ENCODE peak calls at places on chromosomes 5 and 9, in five cellular contexts. Q, R, W, O and A are unnamed samples.

GRCh38 chr5:150101019-150101418 is 14.7 kb upstream of the CSF1R start:
- DNase-seq in Q (no peak), R (no peak), W (no peak), O (no peak), A (no peak)

GRCh38 chr5:133552925-133553525 is 59.3 kb downstream of the FSTL4 start:
- DNase-seq in Q (peak), R (peak), W (peak), O (peak), A (peak)

GRCh38 chr9:96201140-96201539 is 100.8 kb downstream of the HSD17B3 start:
- DNase-seq in Q (no peak), R (no peak), W (no peak), O (no peak), A (no peak)

GRCh38 chr5:1506242-1507015 is 17.3 kb downstream of the LPCAT1 start:
- DNase-seq in Q (no peak), R (peak), W (no peak), O (no peak), A (no peak)

GRCh38 chr5:14726066-14726838 is 61.7 kb downstream of the OTULIN start:
- DNase-seq in Q (peak), R (no peak), W (no peak), O (no peak), A (peak)

GRCh38 chr5:3100921-3101551 is 349.6 kb upstream of the IRX2 start:
- DNase-seq in Q (no peak), R (no peak), W (no peak), O (no peak), A (no peak)

GRCh38 chr5:40775846-40776657 is 20.3 kb upstream of the TTC33 start:
- DNase-seq in Q (no peak), R (no peak), W (no peak), O (no peak), A (no peak)

GRCh38 chr9:111572945-111573604 is 26.4 kb downstream of the PTGR1 start:
- DNase-seq in Q (peak), R (no peak), W (no peak), O (peak), A (peak)

GRCh38 chr5:122352331-122352730 is 40.3 kb downstream of the SNCAIP start:
- DNase-seq in Q (no peak), R (no peak), W (no peak), O (peak), A (no peak)

GRCh38 chr5:180006116-180006515 is 65.4 kb downstream of the RNF130 start:
- DNase-seq in Q (peak), R (no peak), W (no peak), O (no peak), A (no peak)

GRCh38 chr5:62126090-62126489 is 179.9 kb upstream of the KIF2A start:
- DNase-seq in Q (no peak), R (no peak), W (no peak), O (no peak), A (no peak)

GRCh38 chr9:7976167-7976755 is 176.7 kb upstream of the DMAC1 start:
- DNase-seq in Q (no peak), R (no peak), W (no peak), O (no peak), A (no peak)

GRCh38 chr9:111953444-111953843 is 56.8 kb downstream of the UGCG start:
- DNase-seq in Q (no peak), R (no peak), W (no peak), O (no peak), A (no peak)

GRCh38 chr5:124927735-124928134 is 181.3 kb upstream of the ZNF608 start:
- DNase-seq in Q (peak), R (no peak), W (no peak), O (peak), A (peak)

GRCh38 chr5:58452566-58453258 is 7.2 kb downstream of the PLK2 start:
- DNase-seq in Q (peak), R (no peak), W (no peak), O (no peak), A (no peak)

GRCh38 chr5:146306838-146307237 is 31.8 kb upstream of the POU4F3 start:
- DNase-seq in Q (no peak), R (no peak), W (no peak), O (no peak), A (no peak)

GRCh38 chr9:127426756-127427155 is 2.6 kb downstream of the ZNF79 start:
- DNase-seq in Q (no peak), R (no peak), W (no peak), O (no peak), A (no peak)

GRCh38 chr9:3527653-3527960 is 1.8 kb upstream of the RFX3 start:
- DNase-seq in Q (no peak), R (no peak), W (no peak), O (peak), A (no peak)

GRCh38 chr9:70945301-70945700 is 176.1 kb downstream of the TRPM3 start:
- DNase-seq in Q (no peak), R (no peak), W (no peak), O (peak), A (no peak)

GRCh38 chr5:28707706-28708105 is 1669.3 kb upstream of the CDH9 start:
- DNase-seq in Q (no peak), R (no peak), W (no peak), O (no peak), A (peak)

GRCh38 chr9:95450171-95451107 is 66.3 kb downstream of the PTCH1 start:
- DNase-seq in Q (no peak), R (no peak), W (no peak), O (no peak), A (no peak)

GRCh38 chr9:113416149-113416726 is 5.7 kb downstream of the C9orf43 start:
- DNase-seq in Q (no peak), R (no peak), W (no peak), O (no peak), A (no peak)
- TF ChIP-seq CTCF in Q (no peak), R (no peak), W (no peak), O (no peak), A (no peak)

GRCh38 chr5:141904551-141904950 is 19.1 kb upstream of the DELE1 start:
- DNase-seq in Q (no peak), R (no peak), W (no peak), O (no peak), A (no peak)

GRCh38 chr5:141908796-141909195 is 14.9 kb upstream of the DELE1 start:
- DNase-seq in Q (no peak), R (no peak), W (no peak), O (peak), A (peak)

GRCh38 chr5:141906517-141906916 is 17.2 kb upstream of the DELE1 start:
- DNase-seq in Q (no peak), R (no peak), W (no peak), O (no peak), A (no peak)

GRCh38 chr5:141909212-141909611 is 14.5 kb upstream of the DELE1 start:
- DNase-seq in Q (no peak), R (no peak), W (no peak), O (no peak), A (no peak)

DNA sequence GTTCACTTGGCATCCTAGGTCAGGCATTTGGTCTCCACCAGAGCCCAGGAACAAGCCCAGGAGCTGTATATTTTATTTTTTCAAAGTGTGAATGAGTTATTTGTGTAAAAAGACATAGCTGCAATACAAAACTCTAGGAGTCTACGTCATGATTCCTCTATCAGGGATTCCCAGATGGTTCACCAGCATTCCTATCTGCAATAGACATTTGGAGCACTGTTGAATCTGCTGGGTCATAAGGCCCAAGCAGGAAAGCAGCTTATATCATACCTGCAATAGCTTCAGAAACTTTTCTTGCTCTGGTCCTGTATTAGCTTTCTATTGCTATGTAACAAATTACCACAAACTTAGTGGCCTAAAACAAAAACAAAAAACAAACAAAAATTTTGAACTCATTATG is 16.7 kb upstream of the DELE1 start:
- DNase-seq in Q (no peak), R (no peak), W (no peak), O (no peak), A (no peak)
- TF ChIP-seq CTCF in Q (no peak), R (no peak), W (no peak), O (no peak), A (no peak)

DNA sequence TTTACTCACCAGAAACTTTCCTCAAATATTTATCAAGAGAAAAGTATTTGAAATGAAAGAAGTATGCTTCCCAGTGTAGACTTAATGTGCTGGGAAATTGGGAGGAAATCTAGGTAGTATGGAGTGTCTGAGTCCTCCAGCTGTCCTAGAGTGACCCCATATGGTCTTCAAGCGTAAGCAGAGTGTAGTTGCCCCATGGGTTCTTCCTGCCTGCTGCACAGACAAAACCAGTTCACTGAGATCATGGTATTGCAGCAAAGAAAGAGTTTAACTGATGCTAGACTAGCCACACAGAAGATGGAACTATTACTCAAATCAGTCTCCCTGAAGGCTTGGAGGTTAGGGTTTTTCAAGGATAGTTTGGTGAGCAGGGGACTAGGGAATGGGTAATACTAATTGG is 114.9 kb upstream of the PRLR start:
- DNase-seq in Q (peak), R (no peak), W (no peak), O (peak), A (no peak)
- TF ChIP-seq CTCF in Q (no peak), R (no peak), W (no peak), O (no peak), A (peak)

DNA sequence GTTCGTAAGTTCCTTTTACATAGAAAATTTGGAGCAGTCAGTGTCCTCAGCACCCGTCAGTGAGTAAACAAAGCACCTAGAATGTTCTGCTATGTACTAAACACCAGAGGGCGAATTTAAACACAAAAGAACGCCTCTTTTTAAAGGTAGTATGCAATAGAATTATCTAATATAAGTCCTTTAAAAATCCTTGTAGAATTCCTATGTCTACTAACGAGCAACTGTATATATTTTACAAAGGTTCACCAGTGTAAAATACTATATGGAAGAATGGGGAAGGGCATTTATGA is 499 bp upstream of the TMEM232 start:
- DNase-seq in Q (no peak), R (no peak), W (no peak), O (peak), A (no peak)
- TF ChIP-seq CTCF in Q (no peak), R (no peak), W (no peak), O (peak), A (peak)

DNA sequence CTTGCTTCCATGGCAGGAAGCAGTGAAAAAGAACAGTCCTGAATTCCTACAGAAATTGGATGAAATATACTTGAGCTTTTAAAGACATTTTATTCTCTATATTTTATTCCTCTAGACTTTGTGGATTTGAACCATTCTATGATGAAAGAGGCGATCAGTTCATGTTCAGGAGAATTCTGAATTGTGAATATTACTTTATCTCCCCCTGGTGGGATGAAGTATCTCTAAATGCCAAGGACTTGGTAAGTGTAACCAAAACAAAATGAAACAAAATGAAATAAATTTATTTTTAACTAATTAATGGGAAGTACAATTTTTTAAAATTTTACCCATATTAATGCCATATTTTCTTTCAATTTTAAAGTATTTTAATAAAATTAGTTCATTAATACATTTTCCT is 34.1 kb downstream of the STARD4 start:
- DNase-seq in Q (peak), R (no peak), W (no peak), O (peak), A (no peak)
- TF ChIP-seq CTCF in Q (peak), R (no peak), W (no peak), O (peak), A (peak)

DNA sequence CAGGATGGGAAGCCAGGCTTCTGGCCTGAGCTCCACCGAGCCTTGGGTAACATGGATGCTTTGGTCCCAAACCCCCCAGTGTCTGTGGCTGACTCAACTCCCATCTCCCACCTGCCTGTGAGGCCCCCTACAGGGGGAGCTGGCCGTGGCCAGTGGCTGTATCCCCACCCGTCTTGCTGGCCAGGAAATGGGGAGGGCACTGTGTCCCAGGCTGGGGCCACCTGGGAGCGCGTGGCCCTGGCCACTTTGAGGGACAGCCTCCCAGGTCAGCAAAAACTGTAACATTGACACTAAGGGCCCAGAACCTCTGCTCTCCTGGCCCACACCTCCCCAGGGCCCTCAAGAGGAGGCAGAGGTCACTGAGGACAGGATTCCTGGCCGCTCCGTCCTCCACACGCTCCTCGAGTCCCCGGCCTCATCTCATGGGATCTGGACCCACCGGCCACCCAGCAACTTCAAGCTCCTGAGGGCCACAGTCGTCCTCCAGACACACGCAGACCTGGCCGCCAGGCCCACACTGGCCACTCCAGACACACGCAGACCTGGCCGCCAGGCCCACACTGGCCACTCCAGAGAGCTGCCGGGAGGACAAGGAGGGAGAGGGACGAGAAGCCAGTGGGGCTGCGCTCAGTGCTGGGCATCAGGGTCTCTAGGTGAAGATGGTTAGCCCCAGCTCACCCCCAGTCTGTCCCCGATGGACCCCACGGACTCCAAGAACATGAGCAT is 44.2 kb downstream of the DBH start:
- DNase-seq in Q (no peak), R (peak), W (no peak), O (no peak), A (no peak)
- TF ChIP-seq CTCF in Q (no peak), R (no peak), W (no peak), O (no peak), A (peak)

GRCh38 chr9:76996700-76997099 is 22.8 kb upstream of the FOXB2 start:
- DNase-seq in Q (peak), R (no peak), W (no peak), O (peak), A (peak)

GRCh38 chr9:76999261-76999660 is 20.2 kb upstream of the FOXB2 start:
- DNase-seq in Q (no peak), R (no peak), W (no peak), O (no peak), A (no peak)

GRCh38 chr9:77005216-77005615 is 14.2 kb upstream of the FOXB2 start:
- DNase-seq in Q (no peak), R (no peak), W (no peak), O (peak), A (no peak)

GRCh38 chr9:77003366-77003765 is 16.1 kb upstream of the FOXB2 start:
- DNase-seq in Q (no peak), R (no peak), W (no peak), O (no peak), A (no peak)

DNA sequence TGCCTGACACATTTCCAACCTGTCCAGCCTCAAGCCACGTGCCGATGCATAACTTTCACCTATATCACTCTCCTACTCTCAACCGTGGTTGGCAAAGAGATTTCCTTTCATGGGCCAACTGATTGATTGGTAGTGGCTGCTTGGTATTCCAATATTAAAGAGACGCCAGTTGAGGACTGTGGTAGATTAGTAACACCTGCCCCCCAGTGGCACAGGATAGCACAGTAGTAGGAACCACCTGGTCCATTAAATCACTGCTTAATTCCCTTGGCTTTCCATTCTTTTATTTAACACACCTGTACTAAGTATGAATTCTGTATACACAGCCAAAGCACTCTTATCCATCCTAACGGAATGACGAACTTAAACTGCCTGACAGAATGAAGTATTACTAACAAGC is 19.1 kb upstream of the FOXB2 start:
- DNase-seq in Q (no peak), R (no peak), W (no peak), O (no peak), A (no peak)
- TF ChIP-seq CTCF in Q (no peak), R (no peak), W (no peak), O (no peak), A (no peak)